ENCODE peak calls at places on chromosomes 16 and 17, in seven cellular contexts. H, X, P, M, A, E and Y are unnamed samples.

GRCh38 chr17:39787743-39788484 is 50.2 kb downstream of the GRB7 start:
- DNase-seq in H (no peak), X (no peak), P (no peak), M (no peak), A (no peak), E (no peak), Y (no peak)

GRCh38 chr16:11249233-11250061 is 6.6 kb downstream of the SOCS1 start:
- DNase-seq in H (no peak), X (no peak), P (peak), M (no peak), A (no peak), E (no peak), Y (no peak)

GRCh38 chr16:68338326-68339119 is 27.7 kb downstream of the PRMT7 start:
- DNase-seq in H (no peak), X (no peak), P (no peak), M (no peak), A (no peak), E (no peak), Y (no peak)

GRCh38 chr17:75979705-75980187 is 706 bp downstream of the TEN1 start:
- DNase-seq in H (no peak), X (peak), P (no peak), M (no peak), A (no peak), E (no peak), Y (no peak)

GRCh38 chr16:48024042-48024441 is 131.8 kb downstream of the ABCC12 start:
- DNase-seq in H (no peak), X (no peak), P (no peak), M (no peak), A (no peak), E (no peak), Y (no peak)

GRCh38 chr16:20707461-20707860 is 10.0 kb upstream of the ACSM1 start:
- DNase-seq in H (no peak), X (no peak), P (no peak), M (no peak), A (no peak), E (no peak), Y (no peak)

GRCh38 chr16:86037999-86038922 is 139.3 kb downstream of the IRF8 start:
- DNase-seq in H (no peak), X (no peak), P (no peak), M (no peak), A (no peak), E (no peak), Y (no peak)

GRCh38 chr17:49694847-49695697 is 12.7 kb downstream of the SLC35B1 start:
- DNase-seq in H (no peak), X (peak), P (peak), M (peak), A (peak), E (peak), Y (peak)